ENCODE peak calls at places on chromosomes 7 and 10, in five cellular contexts. K is stimulated activated CD8-positive, alpha-beta memory T cell treated with anti-CD3 and anti-CD28 coated beads, Interleukin-2, amount 100 ng/mL, for 1 hour; I is HL-60; M is fibroblast of pulmonary artery; B is stimulated activated CD4-positive, alpha-beta T cell treated with anti-CD3 and anti-CD28 coated beads, Interleukin-15, amount 100 ng/mL, for 1 hour. Q is an unnamed sample.

GRCh38 chr7:69795932-69796331 is 197.7 kb downstream of the AUTS2 start:
- DNase-seq in K (no peak), I (no peak), M (no peak), B (no peak), Q (no peak)

GRCh38 chr7:79334841-79335240 is 118.6 kb downstream of the MAGI2 start:
- DNase-seq in K (no peak), I (no peak), M (no peak), B (no peak), Q (no peak)

GRCh38 chr10:97821308-97822038 is 28.2 kb upstream of the GOLGA7B start:
- DNase-seq in K (no peak), I (no peak), M (no peak), B (no peak), Q (no peak)

GRCh38 chr10:64385355-64385754 is 864.2 kb downstream of the REEP3 start:
- DNase-seq in K (no peak), I (no peak), M (no peak), B (no peak), Q (no peak)

GRCh38 chr7:50092579-50093411 is at the start of gene ZPBP:
- DNase-seq in K (no peak), I (peak), M (peak), B (peak), Q (peak)

GRCh38 chr7:1665721-1666250 is 4.3 kb upstream of the ELFN1 start:
- DNase-seq in K (no peak), I (peak), M (peak), B (no peak), Q (no peak)

GRCh38 chr10:17454181-17454800 is at the start of gene ST8SIA6:
- DNase-seq in K (peak), I (no peak), M (peak), B (peak), Q (peak)

GRCh38 chr7:157652954-157653826 is 316.4 kb downstream of the DNAJB6 start:
- DNase-seq in K (no peak), I (no peak), M (no peak), B (no peak), Q (no peak)

GRCh38 chr7:36567699-36568436 is 156.4 kb downstream of the AOAH start:
- DNase-seq in K (no peak), I (no peak), M (no peak), B (no peak), Q (no peak)

GRCh38 chr10:88254091-88254490 is 329.0 kb downstream of the RNLS start:
- DNase-seq in K (no peak), I (no peak), M (peak), B (no peak), Q (no peak)

GRCh38 chr7:133053321-133053891 is 28.5 kb downstream of the CHCHD3 start:
- DNase-seq in K (no peak), I (no peak), M (peak), B (no peak), Q (no peak)

GRCh38 chr10:11433657-11434056 is 177.8 kb downstream of the USP6NL start:
- DNase-seq in K (no peak), I (no peak), M (no peak), B (no peak), Q (no peak)

GRCh38 chr7:45053941-45054340 is 34.8 kb downstream of the NACAD start:
- DNase-seq in K (no peak), I (no peak), M (no peak), B (no peak), Q (no peak)

GRCh38 chr7:22320416-22320815 is 36.5 kb downstream of the RAPGEF5 start:
- DNase-seq in K (no peak), I (no peak), M (no peak), B (no peak), Q (no peak)

GRCh38 chr10:72812798-72813430 is 80.6 kb upstream of the OIT3 start:
- DNase-seq in K (no peak), I (no peak), M (peak), B (no peak), Q (no peak)

GRCh38 chr10:32418572-32418971 is 27.4 kb upstream of the CCDC7 start:
- DNase-seq in K (no peak), I (no peak), M (no peak), B (no peak), Q (no peak)

GRCh38 chr7:24428676-24429075 is 144.6 kb upstream of the PALS2 start:
- DNase-seq in K (no peak), I (no peak), M (no peak), B (no peak), Q (no peak)

GRCh38 chr10:133047526-133047925 is 40.2 kb upstream of the ADGRA1 start:
- DNase-seq in K (no peak), I (no peak), M (no peak), B (no peak), Q (no peak)

GRCh38 chr7:68963547-68963946 is 634.7 kb upstream of the AUTS2 start:
- DNase-seq in K (no peak), I (no peak), M (peak), B (no peak), Q (no peak)

GRCh38 chr10:133278577-133279265 is 2.1 kb upstream of the ADAM8 start:
- DNase-seq in K (peak), I (peak), M (peak), B (no peak), Q (peak)

GRCh38 chr10:110206988-110207804 is at the start of gene MXI1:
- DNase-seq in K (no peak), I (peak), M (peak), B (no peak), Q (no peak)

GRCh38 chr7:44761207-44762161 is 12.8 kb downstream of the ZMIZ2 start:
- DNase-seq in K (no peak), I (no peak), M (no peak), B (no peak), Q (no peak)

GRCh38 chr7:74199551-74200355 is 10.1 kb upstream of the LAT2 start:
- DNase-seq in K (no peak), I (no peak), M (no peak), B (no peak), Q (no peak)

Q was measured in T-helper 17 cell.